ENCODE peak calls at places on chromosomes 3 and 15, in ten cellular contexts. X is body of pancreas, Y is breast epithelium, U is IMR-90, K is K562, S is adrenal gland, D is HepG2, P is transverse colon, L is suprapubic skin, J is upper lobe of left lung. N is an unnamed sample.

GRCh38 chr3:40173291-40173710 is 136.2 kb upstream of the EIF1B start:
- DNase-seq in X (no peak), Y (no peak), U (no peak), K (no peak), S (no peak), D (no peak), P (no peak), L (no peak), J (no peak), N (no peak)

GRCh38 chr3:131194816-131195215 is 168.1 kb downstream of the NEK11 start:
- DNase-seq in X (no peak), Y (no peak), U (no peak), K (no peak), S (no peak), D (no peak), P (no peak), L (no peak), J (no peak), N (no peak)

GRCh38 chr15:89686522-89686921 is 4.0 kb downstream of the PEX11A start:
- DNase-seq in X (no peak), Y (no peak), U (no peak), K (no peak), S (no peak), D (no peak), P (no peak), L (no peak), J (no peak), N (no peak)

GRCh38 chr15:91021516-91022074 is 799 bp downstream of the VPS33B start:
- DNase-seq in X (no peak), Y (no peak), U (peak), K (no peak), S (no peak), D (peak), P (no peak), L (no peak), J (no peak), N (no peak)

GRCh38 chr3:133672461-133672860 is 10.7 kb upstream of the TOPBP1 start:
- DNase-seq in X (no peak), Y (no peak), U (no peak), K (no peak), S (no peak), D (no peak), P (no peak), L (no peak), J (no peak), N (no peak)

GRCh38 chr3:155426524-155427230 is 133.2 kb upstream of the STRIT1 start:
- DNase-seq in X (no peak), Y (no peak), U (no peak), K (no peak), S (no peak), D (no peak), P (no peak), L (no peak), J (peak), N (peak)

GRCh38 chr3:172868565-172869172 is 118.1 kb downstream of the ECT2 start:
- DNase-seq in X (no peak), Y (no peak), U (no peak), K (no peak), S (no peak), D (no peak), P (no peak), L (no peak), J (no peak), N (no peak)

GRCh38 chr3:50616770-50617095 is 218 bp upstream of the MAPKAPK3 start:
- DNase-seq in X (peak), Y (peak), U (peak), K (peak), S (peak), D (peak), P (peak), L (peak), J (peak), N (peak)

GRCh38 chr3:414063-414462 is 217.5 kb downstream of the CHL1 start:
- DNase-seq in X (no peak), Y (no peak), U (peak), K (peak), S (no peak), D (no peak), P (no peak), L (no peak), J (no peak), N (no peak)

GRCh38 chr15:100103828-100104227 is 237.9 kb downstream of the ADAMTS17 start:
- DNase-seq in X (no peak), Y (no peak), U (no peak), K (no peak), S (no peak), D (no peak), P (no peak), L (peak), J (no peak), N (no peak)

GRCh38 chr3:38610436-38610835 is 39.1 kb downstream of the SCN5A start:
- DNase-seq in X (no peak), Y (no peak), U (no peak), K (no peak), S (no peak), D (no peak), P (no peak), L (no peak), J (no peak), N (no peak)

GRCh38 chr3:53109190-53109589 is 21.0 kb downstream of the RFT1 start:
- DNase-seq in X (no peak), Y (no peak), U (peak), K (no peak), S (no peak), D (no peak), P (no peak), L (no peak), J (no peak), N (no peak)

GRCh38 chr3:143433787-143434378 is 314.3 kb downstream of the CHST2 start:
- DNase-seq in X (no peak), Y (no peak), U (no peak), K (peak), S (no peak), D (peak), P (no peak), L (no peak), J (no peak), N (no peak)

DNA sequence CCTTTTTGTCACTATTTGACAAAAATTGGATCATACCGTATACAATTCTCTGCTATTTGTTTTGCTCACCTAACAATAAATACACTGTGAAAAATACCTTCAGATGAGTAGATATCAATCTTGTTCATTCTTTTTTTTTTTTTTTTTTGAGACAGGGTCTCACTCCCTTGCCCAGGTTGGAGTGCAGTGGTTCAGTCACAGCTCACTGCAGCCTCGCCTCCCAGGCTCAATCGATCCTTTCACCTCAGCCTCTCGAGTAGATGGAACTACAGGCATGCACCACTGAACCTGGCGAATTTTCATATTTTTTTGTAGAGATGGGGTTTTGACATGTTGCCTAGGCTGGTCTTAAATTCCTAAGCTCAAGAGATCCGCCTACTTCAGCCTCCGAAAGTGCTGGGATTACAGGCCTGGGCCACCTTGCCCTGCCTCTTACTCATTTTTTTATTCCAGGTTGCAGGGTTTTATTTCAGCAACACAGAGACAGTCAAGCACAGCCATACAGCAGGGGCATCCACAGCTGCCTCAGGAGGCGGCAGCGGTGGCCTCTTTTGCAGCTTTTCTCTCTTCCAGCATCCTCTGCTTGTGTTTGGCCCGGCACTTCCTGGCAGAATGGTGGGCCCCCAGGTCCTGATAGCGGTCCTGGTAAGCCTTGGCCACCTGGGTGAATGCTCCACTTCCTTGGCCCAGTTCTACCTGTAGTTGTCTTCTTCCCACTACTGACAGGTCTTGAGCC is 51.2 kb upstream of the CGNL1 start:
- DNase-seq in X (no peak), Y (no peak), U (no peak), K (no peak), S (no peak), D (no peak), P (no peak), L (no peak), J (no peak), N (no peak)
- H3K27ac ChIP-seq in X (no peak), Y (no peak), U (no peak), K (peak), S (no peak), D (no peak), P (peak), L (no peak), J (no peak), N (no peak)

GRCh38 chr15:88489321-88489720 is 21.8 kb downstream of the MRPS11 start:
- DNase-seq in X (no peak), Y (no peak), U (no peak), K (no peak), S (no peak), D (no peak), P (no peak), L (no peak), J (no peak), N (no peak)
- TF ChIP-seq POLR2A in X (no peak), Y (no peak), U (no peak), K (no peak), S (no peak), D (no peak), P (no peak), L (no peak), J (no peak), N (no peak)

DNA sequence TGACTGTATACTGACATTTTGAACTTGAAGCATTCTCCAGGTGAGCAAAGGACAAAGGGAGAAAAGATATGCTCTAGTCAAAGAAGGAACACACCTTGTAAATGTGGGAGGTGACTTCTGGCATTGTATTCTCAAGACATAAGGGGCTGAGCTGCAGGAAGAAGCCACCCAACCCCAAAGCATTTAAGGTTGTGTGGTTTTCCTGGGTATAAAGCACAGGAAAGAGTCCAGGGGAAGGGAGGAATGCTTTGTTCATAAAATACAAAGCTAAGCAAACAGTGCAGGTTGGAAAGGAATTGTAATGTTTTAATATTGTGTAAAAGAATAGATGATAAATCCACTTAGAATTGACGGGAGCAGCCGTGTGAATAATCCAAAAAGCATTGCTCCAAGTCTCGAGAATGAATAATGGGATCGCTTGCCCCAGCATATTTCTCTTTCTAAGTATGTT is 102.4 kb upstream of the LRIG1 start:
- DNase-seq in X (no peak), Y (no peak), U (no peak), K (no peak), S (no peak), D (no peak), P (no peak), L (no peak), J (no peak), N (no peak)
- H3K27ac ChIP-seq in X (no peak), Y (peak), U (no peak), K (no peak), S (no peak), D (no peak), P (no peak), L (peak), J (no peak), N (no peak)

GRCh38 chr15:56733131-56734012 is at the start of gene ZNF280D:
- DNase-seq in X (peak), Y (peak), U (peak), K (peak), S (peak), D (peak), P (peak), L (peak), J (peak), N (peak)
- TF ChIP-seq POLR2A in X (peak), Y (no peak), U (peak), K (peak), S (peak), D (peak), P (peak), L (no peak), J (peak), N (no peak)

GRCh38 chr3:186105543-186105942 is 3.3 kb downstream of the ETV5 start:
- DNase-seq in X (no peak), Y (no peak), U (no peak), K (no peak), S (no peak), D (no peak), P (no peak), L (no peak), J (no peak), N (no peak)

GRCh38 chr3:186108106-186108940 is 566 bp downstream of the ETV5 start:
- DNase-seq in X (no peak), Y (no peak), U (peak), K (peak), S (peak), D (peak), P (no peak), L (peak), J (peak), N (no peak)

GRCh38 chr3:186108941-186109865 is at the start of gene ETV5:
- DNase-seq in X (peak), Y (peak), U (peak), K (peak), S (peak), D (peak), P (peak), L (peak), J (peak), N (peak)

GRCh38 chr3:186109897-186110803 is 1.3 kb upstream of the ETV5 start:
- DNase-seq in X (peak), Y (no peak), U (peak), K (peak), S (peak), D (no peak), P (no peak), L (peak), J (peak), N (no peak)

DNA sequence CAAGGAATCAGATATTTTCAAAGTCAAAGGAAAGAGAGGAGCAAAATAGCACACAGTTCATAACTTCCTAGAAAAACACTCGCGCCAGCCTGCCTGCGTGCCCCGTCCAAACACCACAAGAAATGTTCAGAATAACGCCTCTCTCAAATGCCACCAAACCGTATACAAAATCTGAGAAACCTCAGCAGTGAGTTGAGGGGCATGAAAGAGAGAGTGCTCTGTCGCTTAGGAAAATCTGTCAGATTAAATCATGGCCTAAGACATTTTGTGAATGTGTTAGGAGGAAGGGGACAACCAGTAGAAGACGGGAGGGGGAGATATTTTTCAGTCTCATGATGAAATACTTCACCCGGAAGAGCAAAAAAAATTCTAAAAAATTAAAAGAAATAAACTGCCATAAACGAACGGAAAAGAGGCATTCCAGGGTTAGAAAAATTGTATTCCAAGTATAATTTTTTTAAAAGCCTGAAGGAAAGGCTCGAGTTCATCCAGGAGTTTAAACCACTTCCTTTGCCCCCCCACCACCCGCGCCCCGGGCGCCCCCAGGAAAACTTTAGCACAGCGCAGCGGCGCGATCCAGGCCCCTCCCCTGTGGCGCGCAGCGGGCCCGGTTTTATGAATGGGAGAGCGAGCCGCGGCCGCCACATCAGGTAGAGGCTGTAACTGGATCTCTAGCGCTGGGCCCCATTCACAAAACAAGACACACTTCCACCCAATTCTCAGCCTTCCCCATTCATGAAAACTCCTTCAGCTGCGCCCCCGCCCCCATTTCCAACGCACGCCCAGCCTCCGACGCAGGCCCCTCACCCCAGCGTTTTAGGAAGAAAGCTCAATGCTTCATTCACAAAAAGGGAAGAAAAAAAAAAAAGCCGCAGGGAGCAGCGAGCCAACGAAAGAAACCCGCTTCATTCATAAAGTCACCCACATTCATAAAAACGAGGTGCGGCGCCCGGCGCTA is 1.5 kb downstream of the ETV5 start:
- DNase-seq in X (peak), Y (peak), U (peak), K (peak), S (peak), D (peak), P (peak), L (peak), J (peak), N (no peak)
- H3K27ac ChIP-seq in X (peak), Y (peak), U (peak), K (peak), S (peak), D (peak), P (peak), L (no peak), J (peak), N (peak)

GRCh38 chr3:11641316-11641682 is 2.4 kb downstream of the VGLL4 start:
- DNase-seq in X (no peak), Y (no peak), U (peak), K (no peak), S (no peak), D (no peak), P (no peak), L (no peak), J (no peak), N (no peak)

GRCh38 chr3:11640009-11640673 is 3.6 kb downstream of the VGLL4 start:
- DNase-seq in X (no peak), Y (no peak), U (peak), K (no peak), S (no peak), D (no peak), P (no peak), L (no peak), J (no peak), N (peak)

GRCh38 chr3:11641683-11642407 is 1.9 kb downstream of the VGLL4 start:
- DNase-seq in X (no peak), Y (no peak), U (peak), K (peak), S (peak), D (no peak), P (no peak), L (no peak), J (no peak), N (peak)

GRCh38 chr3:11643212-11644087 is at the start of gene VGLL4:
- DNase-seq in X (peak), Y (peak), U (peak), K (peak), S (peak), D (peak), P (peak), L (peak), J (peak), N (peak)

GRCh38 chr3:11642455-11643162 is 1.1 kb downstream of the VGLL4 start:
- DNase-seq in X (peak), Y (peak), U (peak), K (peak), S (peak), D (peak), P (peak), L (peak), J (peak), N (peak)
- TF ChIP-seq POLR2A in X (peak), Y (peak), U (peak), K (peak), S (peak), D (peak), P (peak), L (no peak), J (peak), N (peak)

N was measured in esophagus muscularis mucosa.